ENCODE peak calls at places on chromosomes 13 and 19, in four cellular contexts. E is glomerular endothelial cell; F is CD8-positive, alpha-beta T cell; P is NCI-H460. N is an unnamed sample.

GRCh38 chr13:94542917-94543316 is 53.0 kb downstream of the TGDS start:
- DNase-seq in E (no peak), F (no peak), P (no peak), N (no peak)

GRCh38 chr19:17718988-17719711 is at the start of gene MAP1S:
- DNase-seq in E (no peak), P (peak), F (peak), N (no peak)

GRCh38 chr13:57437587-57437986 is 194.0 kb upstream of the PCDH17 start:
- DNase-seq in P (no peak), E (no peak), F (no peak), N (no peak)

GRCh38 chr13:113924184-113924583 is 49.7 kb downstream of the C13orf46 start:
- DNase-seq in F (no peak), E (no peak), P (no peak), N (no peak)

GRCh38 chr13:81017525-81018152 is 676.7 kb upstream of the SPRY2 start:
- DNase-seq in P (peak), E (peak), F (no peak), N (peak)

GRCh38 chr19:1053176-1054101 is 13.5 kb upstream of the ARHGAP45 start:
- DNase-seq in E (no peak), F (no peak), P (no peak), N (no peak)

GRCh38 chr19:19606021-19606420 is 12.5 kb downstream of the PBX4 start:
- DNase-seq in F (peak), P (no peak), E (no peak), N (no peak)

GRCh38 chr13:41212881-41213280 is 18.5 kb upstream of the KBTBD7 start:
- DNase-seq in P (no peak), F (no peak), E (no peak), N (no peak)

GRCh38 chr19:9847087-9847671 is 12.1 kb downstream of the PIN1 start:
- DNase-seq in F (peak), E (peak), P (peak), N (peak)

GRCh38 chr19:6963937-6964336 is 57.3 kb downstream of the MBD3L2B start:
- DNase-seq in P (no peak), F (peak), E (no peak), N (no peak)

GRCh38 chr19:55689366-55690108 is 14.5 kb downstream of the EPN1 start:
- DNase-seq in F (no peak), E (no peak), P (no peak), N (no peak)

GRCh38 chr13:66405908-66406802 is 824.0 kb downstream of the PCDH9 start:
- DNase-seq in E (no peak), F (no peak), P (no peak), N (no peak)

GRCh38 chr13:114141261-114141996 is 9.0 kb upstream of the RASA3 start:
- DNase-seq in E (no peak), P (no peak), F (no peak), N (no peak)

GRCh38 chr13:79667771-79668170 is 186.8 kb downstream of the NDFIP2 start:
- DNase-seq in F (no peak), P (no peak), E (no peak), N (no peak)

GRCh38 chr13:113907637-113908617 is 44.1 kb upstream of the GAS6 start:
- DNase-seq in E (no peak), P (no peak), F (peak), N (no peak)

GRCh38 chr19:45091031-45091918 is 1.7 kb upstream of the PPP1R37 start:
- DNase-seq in P (peak), E (peak), F (peak), N (peak)

GRCh38 chr19:45506991-45507863 is at the start of gene VASP:
- DNase-seq in E (no peak), F (peak), P (peak), N (no peak)

GRCh38 chr19:2255112-2255845 is 938 bp downstream of the JSRP1 start:
- DNase-seq in E (no peak), F (no peak), P (no peak), N (no peak)

GRCh38 chr13:30371649-30372265 is 50.5 kb upstream of the UBE2L5 start:
- DNase-seq in E (no peak), F (peak), P (no peak), N (no peak)

GRCh38 chr19:1271528-1272422 is 2.6 kb downstream of the CIRBP start:
- DNase-seq in F (no peak), P (no peak), E (no peak), N (no peak)

GRCh38 chr13:45861352-45861751 is 9.8 kb upstream of the SIAH3 start:
- DNase-seq in F (no peak), E (no peak), P (no peak), N (no peak)

GRCh38 chr13:76522083-76522755 is 364.0 kb downstream of the KCTD12 start:
- DNase-seq in P (no peak), E (no peak), F (no peak), N (no peak)

GRCh38 chr13:112366907-112367646 is 9.1 kb upstream of the SPACA7 start:
- DNase-seq in E (no peak), P (no peak), F (no peak), N (no peak)

GRCh38 chr13:112849500-112849899 is 119.5 kb upstream of the MCF2L start:
- DNase-seq in P (no peak), E (no peak), F (no peak), N (no peak)

GRCh38 chr13:109778102-109778542 is 8.3 kb downstream of the IRS2 start:
- DNase-seq in E (no peak), P (no peak), F (no peak), N (no peak)

GRCh38 chr19:27722625-27723024 is 1490.3 kb downstream of the UQCRFS1 start:
- DNase-seq in F (no peak), E (no peak), P (no peak), N (no peak)

GRCh38 chr13:41897126-41897525 is 63.8 kb downstream of the VWA8 start:
- DNase-seq in E (no peak), P (no peak), F (no peak), N (no peak)

GRCh38 chr13:37382156-37382555 is 216.4 kb downstream of the POSTN start:
- DNase-seq in E (no peak), F (no peak), P (no peak), N (no peak)

GRCh38 chr19:1651061-1651547 is 1.3 kb downstream of the TCF3 start:
- DNase-seq in P (no peak), F (peak), E (no peak), N (no peak)

GRCh38 chr19:11092181-11092538 is 2.9 kb downstream of the LDLR start:
- DNase-seq in F (no peak), E (peak), P (peak), N (peak)

GRCh38 chr13:65508745-65509144 is 1721.4 kb downstream of the PCDH9 start:
- DNase-seq in F (no peak), P (no peak), E (no peak), N (no peak)

GRCh38 chr19:18479964-18480723 is 41.7 kb downstream of the ELL start:
- DNase-seq in E (no peak), P (no peak), F (no peak), N (no peak)

GRCh38 chr13:27917121-27917947 is 2.5 kb upstream of the PDX1 start:
- DNase-seq in P (no peak), F (no peak), E (no peak), N (no peak)

GRCh38 chr19:8396563-8397203 is 6.5 kb downstream of the RAB11B start:
- DNase-seq in E (no peak), F (peak), P (peak), N (peak)